ENCODE peak calls at places on chromosomes 1 and 21, in six cellular contexts. Q is lung microvascular endothelial cell, J is GM03348, S is HCT116, B is BE2C, O is NCI-H460. A is an unnamed sample.

GRCh38 chr1:203359010-203359571 is 8.2 kb upstream of the FMOD start:
- DNase-seq in J (peak), S (no peak), B (no peak), O (no peak), Q (no peak), A (no peak)

GRCh38 chr1:155974208-155975165 is 3.9 kb downstream of the ARHGEF2 start:
- DNase-seq in B (no peak), O (no peak), S (no peak), J (no peak), Q (no peak), A (no peak)

GRCh38 chr1:183887826-183888819 is 83.2 kb downstream of the RGL1 start:
- DNase-seq in B (no peak), J (no peak), Q (peak), O (no peak), S (no peak), A (peak)

GRCh38 chr1:244435562-244436205 is 16.0 kb downstream of the ADSS2 start:
- DNase-seq in S (peak), B (no peak), J (peak), Q (peak), O (no peak), A (peak)

GRCh38 chr1:64396817-64397216 is 73.1 kb upstream of the CACHD1 start:
- DNase-seq in S (peak), Q (peak), J (no peak), B (no peak), O (peak), A (peak)

GRCh38 chr1:1371354-1371740 is 3.7 kb downstream of the AURKAIP1 start:
- DNase-seq in S (no peak), O (no peak), Q (no peak), B (no peak), J (no peak), A (no peak)

GRCh38 chr1:145990249-145991097 is 5.9 kb downstream of the TXNIP start:
- DNase-seq in Q (no peak), O (no peak), J (no peak), S (no peak), B (no peak), A (no peak)

GRCh38 chr1:243950166-243950565 is 100.1 kb upstream of the AKT3 start:
- DNase-seq in Q (no peak), S (no peak), O (no peak), B (no peak), J (peak), A (no peak)

GRCh38 chr1:59952065-59952464 is 25.5 kb upstream of the CYP2J2 start:
- DNase-seq in Q (no peak), J (no peak), O (no peak), B (no peak), S (no peak), A (no peak)

GRCh38 chr1:46774297-46774696 is 24.5 kb upstream of the CYP4B1 start:
- DNase-seq in Q (no peak), B (no peak), O (no peak), J (no peak), S (no peak), A (no peak)

GRCh38 chr1:17156108-17156507 is 36.9 kb upstream of the PADI2 start:
- DNase-seq in Q (peak), S (no peak), B (no peak), J (no peak), O (no peak), A (no peak)

GRCh38 chr21:46187251-46187650 is 3.0 kb upstream of the SPATC1L start:
- DNase-seq in O (no peak), B (no peak), Q (no peak), J (no peak), S (no peak), A (no peak)

GRCh38 chr1:222654849-222655248 is 37.0 kb downstream of the MIA3 start:
- DNase-seq in O (no peak), J (no peak), S (no peak), B (no peak), Q (peak), A (peak)

GRCh38 chr1:225977937-225978748 is 21.0 kb downstream of the SDE2 start:
- DNase-seq in O (no peak), Q (no peak), S (no peak), J (no peak), B (no peak), A (no peak)

GRCh38 chr1:61053712-61054608 is 28.4 kb upstream of the NFIA start:
- DNase-seq in S (no peak), B (peak), J (peak), Q (peak), O (no peak), A (no peak)

GRCh38 chr21:38352536-38353219 is 95.9 kb downstream of the KCNJ15 start:
- DNase-seq in Q (peak), B (peak), J (peak), S (peak), O (peak), A (peak)

GRCh38 chr1:155897746-155898145 is 13.4 kb downstream of the RIT1 start:
- DNase-seq in O (no peak), S (no peak), B (no peak), J (no peak), Q (no peak), A (no peak)

GRCh38 chr1:56516539-56517252 is 62.7 kb downstream of the PLPP3 start:
- DNase-seq in O (no peak), Q (peak), J (peak), S (peak), B (no peak), A (peak)

GRCh38 chr1:43557744-43558245 is 27.1 kb downstream of the PTPRF start:
- DNase-seq in Q (no peak), O (no peak), B (no peak), J (peak), S (no peak), A (no peak)

GRCh38 chr1:234893359-234893724 is 235.3 kb downstream of the TOMM20 start:
- DNase-seq in B (no peak), J (no peak), O (no peak), S (no peak), Q (peak), A (peak)

GRCh38 chr1:184297244-184297750 is 89.5 kb upstream of the C1orf21 start:
- DNase-seq in O (no peak), J (no peak), S (no peak), B (no peak), Q (peak), A (peak)

GRCh38 chr1:225845633-225846259 is 35.8 kb downstream of the EPHX1 start:
- DNase-seq in J (peak), O (peak), B (peak), Q (peak), S (peak), A (peak)

GRCh38 chr1:46204406-46204742 is 1.2 kb downstream of the LURAP1 start:
- DNase-seq in Q (no peak), S (no peak), O (no peak), B (no peak), J (no peak), A (no peak)

GRCh38 chr1:93607814-93608187 is 73.8 kb downstream of the BCAR3 start:
- DNase-seq in J (no peak), O (no peak), S (no peak), Q (no peak), B (no peak), A (no peak)

GRCh38 chr1:53332188-53332564 is 4.3 kb upstream of the LRP8 start:
- DNase-seq in B (no peak), Q (no peak), J (no peak), S (no peak), O (no peak), A (no peak)

A was measured in dermis microvascular lymphatic vessel endothelial cell.